ENCODE peak calls at places on chromosome 9, in five cellular contexts. S is fibroblast of lung; J is effector memory CD4-positive, alpha-beta T cell; C is tibial artery; Q is GM23248. Z is an unnamed sample.
A peak's percentile ranks its signal among the peaks of the same experiment; 100 is the strongest.

GRCh38 chr9:98706651-98707103 is 2.1 kb downstream of the GABBR2 start:
- DNase-seq in S (peak; percentile 40), Q (peak; percentile 75), C (no peak), J (no peak), Z (no peak)

GRCh38 chr9:114409103-114409780 is 21.5 kb upstream of the AKNA start:
- DNase-seq in Q (peak; percentile 61), J (no peak), C (no peak), S (no peak), Z (no peak)

GRCh38 chr9:19028835-19029451 is 4.1 kb downstream of the SAXO1 start:
- DNase-seq in C (no peak), S (peak; percentile 83), J (no peak), Q (peak; percentile 80), Z (peak; percentile 41)

GRCh38 chr9:124342946-124343485 is 72.2 kb downstream of the PSMB7 start:
- DNase-seq in C (peak; percentile 74), J (no peak), S (peak; percentile 93), Q (peak; percentile 96), Z (peak; percentile 56)

GRCh38 chr9:117718085-117718484 is 13.9 kb downstream of the TLR4 start:
- DNase-seq in S (no peak), C (peak; percentile 40), Q (peak; percentile 79), J (no peak), Z (no peak)

GRCh38 chr9:97768731-97769130 is 71.6 kb upstream of the XPA start:
- DNase-seq in Q (peak; percentile 91), J (no peak), C (no peak), S (no peak), Z (no peak)

GRCh38 chr9:74173284-74173683 is 323.9 kb upstream of the RORB start:
- DNase-seq in J (no peak), C (no peak), S (no peak), Q (no peak), Z (no peak)

GRCh38 chr9:117290306-117290705 is 124.6 kb downstream of the ASTN2 start:
- DNase-seq in J (no peak), S (no peak), C (no peak), Q (no peak), Z (no peak)

GRCh38 chr9:73090214-73090613 is 61.5 kb upstream of the ANXA1 start:
- DNase-seq in J (no peak), C (no peak), Q (no peak), S (no peak), Z (no peak)

GRCh38 chr9:115923903-115924668 is 229.5 kb upstream of the PAPPA start:
- DNase-seq in S (peak; percentile 99), C (no peak), Q (peak; percentile 50), J (no peak), Z (no peak)

GRCh38 chr9:113719919-113720318 is 156.2 kb upstream of the ZNF618 start:
- DNase-seq in J (no peak), S (no peak), Q (no peak), C (no peak), Z (no peak)

GRCh38 chr9:117405950-117406705 is 8.7 kb downstream of the ASTN2 start:
- DNase-seq in S (no peak), J (no peak), C (no peak), Q (no peak), Z (peak; percentile 91)

GRCh38 chr9:70438341-70438924 is 24.0 kb upstream of the KLF9 start:
- DNase-seq in J (no peak), Q (peak; percentile 27), C (peak; percentile 80), S (peak; percentile 95), Z (peak; percentile 59)

GRCh38 chr9:128893354-128893753 is 11.4 kb downstream of the LRRC8A start:
- DNase-seq in J (no peak), Q (no peak), S (no peak), C (no peak), Z (no peak)

GRCh38 chr9:93058357-93059096 is at the start of gene SUSD3:
- DNase-seq in J (peak; percentile 54), S (peak; percentile 38), Q (no peak), C (peak; percentile 53), Z (no peak)

GRCh38 chr9:111531716-111532115 is 6.7 kb downstream of the ZNF483 start:
- DNase-seq in C (no peak), J (no peak), Q (no peak), S (no peak), Z (no peak)

GRCh38 chr9:27059406-27059805 is 49.6 kb upstream of the TEK start:
- DNase-seq in Q (no peak), S (no peak), J (no peak), C (no peak), Z (no peak)

GRCh38 chr9:105187781-105188180 is 56.7 kb upstream of the SLC44A1 start:
- DNase-seq in Q (peak; percentile 84), S (peak; percentile 90), J (no peak), C (no peak), Z (no peak)

GRCh38 chr9:114392749-114393112 is 4.9 kb upstream of the AKNA start:
- DNase-seq in J (no peak), Q (no peak), C (no peak), S (peak; percentile 58), Z (no peak)

GRCh38 chr9:84953797-84954695 is 284.5 kb downstream of the NTRK2 start:
- DNase-seq in S (peak; percentile 3), Q (peak; percentile 75), J (no peak), C (peak; percentile 83), Z (peak; percentile 63)

GRCh38 chr9:30280229-30280900 is 2104.1 kb upstream of the ACO1 start:
- DNase-seq in Q (no peak), S (no peak), J (no peak), C (no peak), Z (no peak)

GRCh38 chr9:78612089-78612488 is 315.2 kb downstream of the PSAT1 start:
- DNase-seq in J (no peak), C (no peak), Q (peak; percentile 77), S (peak; percentile 5), Z (no peak)

GRCh38 chr9:110776207-110776606 is 107.6 kb downstream of the MUSK start:
- DNase-seq in J (no peak), C (no peak), S (peak; percentile 56), Q (no peak), Z (no peak)

GRCh38 chr9:131776473-131776872 is 36.6 kb upstream of the RAPGEF1 start:
- DNase-seq in J (no peak), Q (peak; percentile 62), C (no peak), S (peak; percentile 44), Z (no peak)

GRCh38 chr9:615756-616155 is 225.7 kb upstream of the DMRT1 start:
- DNase-seq in Q (no peak), S (no peak), C (no peak), J (no peak), Z (no peak)

GRCh38 chr9:95970356-95970755 is 94.9 kb downstream of the ERCC6L2 start:
- DNase-seq in S (no peak), C (no peak), J (no peak), Q (no peak), Z (no peak)

GRCh38 chr9:115616666-115617239 is 498.8 kb upstream of the TNC start:
- DNase-seq in Q (no peak), S (no peak), J (no peak), C (no peak), Z (no peak)

GRCh38 chr9:69940668-69941067 is 103.0 kb upstream of the MAMDC2 start:
- DNase-seq in C (no peak), Q (no peak), J (no peak), S (no peak), Z (no peak)

GRCh38 chr9:20314981-20315380 is 307.3 kb downstream of the MLLT3 start:
- DNase-seq in S (no peak), Q (no peak), C (no peak), J (no peak), Z (no peak)

GRCh38 chr9:84397822-84398221 is 57.3 kb upstream of the SLC28A3 start:
- DNase-seq in C (no peak), S (peak; percentile 43), Q (peak; percentile 85), J (no peak), Z (no peak)

GRCh38 chr9:78982849-78983248 is 588.9 kb upstream of the TLE4 start:
- DNase-seq in C (no peak), Q (peak; percentile 43), S (no peak), J (no peak), Z (no peak)

GRCh38 chr9:97559111-97559514 is 57.6 kb downstream of the TMOD1 start:
- DNase-seq in Q (peak; percentile 6), C (no peak), J (no peak), S (no peak), Z (no peak)

GRCh38 chr9:111187376-111187775 is 142.6 kb downstream of the OR2K2 start:
- DNase-seq in S (no peak), C (no peak), Q (peak; percentile 18), J (no peak), Z (no peak)

GRCh38 chr9:133778336-133778995 is 40.3 kb upstream of the SARDH start:
- DNase-seq in S (no peak), Q (no peak), C (no peak), J (no peak), Z (no peak)
- H3K36me3 ChIP-seq in S (peaks cover 18% of the 10 kb centered on the region), Q (peaks cover 10% of the 10 kb centered on the region), C (peaks cover 71% of the 10 kb centered on the region), J (no peaks in the 10 kb centered on the region), Z (peaks cover 80% of the 10 kb centered on the region)

GRCh38 chr9:71820516-71820915 is 52.2 kb upstream of the CEMIP2 start:
- DNase-seq in Q (peak; percentile 39), S (no peak), C (no peak), J (no peak), Z (no peak)

GRCh38 chr9:71819115-71819739 is 50.9 kb upstream of the CEMIP2 start:
- DNase-seq in J (no peak), S (peak; percentile 50), C (peak; percentile 22), Q (peak; percentile 53), Z (peak; percentile 29)

GRCh38 chr9:71822935-71823334 is 54.6 kb upstream of the CEMIP2 start:
- DNase-seq in C (no peak), Q (no peak), S (no peak), J (no peak), Z (peak; percentile 10)

GRCh38 chr9:71824242-71824641 is 55.9 kb upstream of the CEMIP2 start:
- DNase-seq in Q (no peak), S (no peak), C (no peak), J (no peak), Z (no peak)

GRCh38 chr9:71822455-71822854 is 54.1 kb upstream of the CEMIP2 start:
- DNase-seq in C (no peak), S (no peak), Q (no peak), J (no peak), Z (peak; percentile 35)
- H3K4me3 ChIP-seq in C (no peak overlapping the region), S (no peak overlapping the region), Q (no peak overlapping the region), J (no peak overlapping the region), Z (no peak overlapping the region)

DNA sequence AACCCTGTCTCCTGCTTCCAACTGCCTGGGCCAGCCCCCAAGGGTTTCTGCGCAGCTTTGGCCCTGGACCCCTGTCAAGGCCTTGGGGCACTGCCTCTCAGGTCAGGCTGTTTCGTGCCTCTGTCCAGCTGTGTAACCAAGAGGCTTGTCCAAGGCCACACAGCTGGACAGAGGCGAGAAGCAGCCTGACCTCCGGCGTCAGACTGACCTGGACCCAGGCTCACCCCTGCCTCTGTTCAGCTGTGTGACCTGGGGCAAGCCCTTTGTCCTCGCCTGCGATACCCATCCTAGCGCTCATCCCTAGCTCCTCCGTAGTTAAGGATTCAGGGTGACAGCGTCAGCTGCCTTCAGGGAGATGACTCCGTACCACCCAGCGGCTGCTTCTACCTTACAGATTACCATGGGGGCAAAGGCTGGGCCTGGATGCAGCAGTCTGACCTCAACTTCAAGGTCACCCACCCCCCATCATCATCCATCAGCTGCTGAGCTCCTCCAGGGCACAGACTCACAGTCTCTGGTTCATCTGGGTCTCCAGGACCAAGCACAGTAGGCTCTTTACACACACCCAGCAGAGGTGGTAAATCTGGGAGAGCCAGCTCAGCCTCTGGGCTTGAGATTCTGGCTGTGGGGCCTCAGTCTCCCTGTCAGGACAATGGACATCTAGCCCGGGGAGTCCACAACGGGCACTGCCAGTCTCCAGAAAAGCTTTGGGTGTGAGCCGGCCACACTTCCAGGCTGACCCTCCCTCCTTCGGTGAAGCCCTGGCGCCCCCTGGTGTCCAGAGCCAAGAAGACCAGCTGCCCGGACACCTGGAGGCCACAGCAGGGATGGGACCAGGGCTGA is 7.9 kb downstream of the AK1 start:
- DNase-seq in J (peak; percentile 42), Q (peak; percentile 90), S (peak; percentile 80), C (peak; percentile 90), Z (peak; percentile 96)
- H3K36me3 ChIP-seq in J (no peaks in the 10 kb centered on the region), Q (no peaks in the 10 kb centered on the region), S (peaks cover 30% of the 10 kb centered on the region), C (peaks cover 73% of the 10 kb centered on the region), Z (peaks cover 68% of the 10 kb centered on the region)

GRCh38 chr9:33446507-33447403 is 638 bp downstream of the AQP3 start:
- DNase-seq in C (no peak), Q (peak; percentile 70), J (peak; percentile 62), S (peak; percentile 52), Z (peak; percentile 65)
- H3K4me3 ChIP-seq in C (peak overlapping the region; percentile 47), Q (peak overlapping the region; percentile 71), J (peak overlapping the region; percentile 77), S (peak overlapping the region; percentile 45), Z (peak overlapping the region; percentile 47)